ENCODE peak calls at places on chromosomes 2 and 18, in ten cellular contexts. F is IMR-90, R is GM12878, Y is suprapubic skin, P is upper lobe of left lung, I is thyroid gland, X is vagina, J is esophagus squamous epithelium, H is body of pancreas, S is tibial nerve. O is an unnamed sample. For H3K36me3, the result is how much of the 10 kb centered on the place peaks cover.

GRCh38 chr2:17470855-17471641 is 47.2 kb downstream of the RAD51AP2 start:
- DNase-seq in Y (no peak), H (no peak), X (no peak), J (no peak), I (no peak), R (peak), F (peak), P (no peak), S (no peak), O (no peak)

GRCh38 chr2:240879105-240879504 is 10.5 kb downstream of the AGXT start:
- DNase-seq in H (no peak), S (no peak), F (no peak), X (no peak), J (no peak), I (no peak), Y (peak), P (peak), R (no peak), O (no peak)

GRCh38 chr18:2589345-2590060 is 18.1 kb downstream of the NDC80 start:
- DNase-seq in X (no peak), F (no peak), I (no peak), Y (no peak), S (no peak), J (no peak), P (no peak), R (no peak), H (no peak), O (no peak)

GRCh38 chr2:34012728-34013302 is 413.7 kb upstream of the FAM98A start:
- DNase-seq in Y (no peak), H (peak), P (no peak), I (peak), X (no peak), R (no peak), S (peak), J (no peak), F (peak), O (peak)

GRCh38 chr18:58754544-58755068 is 83.3 kb downstream of the MALT1 start:
- DNase-seq in J (no peak), X (no peak), I (no peak), R (no peak), P (no peak), S (no peak), H (peak), Y (no peak), F (no peak), O (no peak)

GRCh38 chr2:43531251-43531650 is 64.6 kb downstream of the THADA start:
- DNase-seq in X (no peak), I (no peak), F (no peak), J (no peak), S (no peak), R (no peak), Y (no peak), P (no peak), H (no peak), O (no peak)

GRCh38 chr2:225766431-225766830 is 366.9 kb downstream of the NYAP2 start:
- DNase-seq in F (peak), S (no peak), P (no peak), I (no peak), Y (no peak), R (no peak), J (no peak), H (no peak), X (no peak), O (no peak)

GRCh38 chr2:134869941-134870736 is 31.7 kb downstream of the ACMSD start:
- DNase-seq in S (no peak), R (no peak), X (no peak), Y (no peak), H (no peak), F (peak), P (peak), I (no peak), J (no peak), O (no peak)

GRCh38 chr2:27237341-27237945 is 20.3 kb downstream of the CAD start:
- DNase-seq in J (no peak), X (no peak), S (no peak), H (no peak), F (no peak), I (no peak), Y (no peak), R (no peak), P (no peak), O (no peak)
- H3K36me3 ChIP-seq in J (half or more), X (under half), S (under half), H (under half), F (half or more), I (half or more), Y (half or more), R (half or more), P (half or more), O (under half)

GRCh38 chr18:12283666-12284065 is 24.4 kb upstream of the TUBB6 start:
- DNase-seq in R (no peak), X (no peak), P (no peak), S (no peak), H (no peak), F (no peak), I (no peak), J (no peak), Y (no peak), O (no peak)
- TF ChIP-seq POLR2A in R (no peak), X (no peak), P (no peak), S (no peak), H (no peak), F (no peak), I (no peak), J (no peak), Y (no peak), O (no peak)

GRCh38 chr2:222926915-222927314 is 66.1 kb downstream of the ACSL3 start:
- DNase-seq in Y (no peak), I (no peak), H (no peak), P (no peak), J (no peak), S (no peak), R (no peak), F (no peak), X (no peak), O (no peak)
- H3K4me3 ChIP-seq in Y (no peak), I (no peak), H (no peak), P (no peak), J (no peak), S (no peak), R (no peak), F (no peak), X (no peak), O (no peak)

GRCh38 chr2:113196839-113197238 is 23.1 kb downstream of the PSD4 start:
- DNase-seq in P (no peak), F (no peak), J (no peak), R (no peak), X (no peak), H (no peak), S (no peak), I (no peak), Y (no peak), O (no peak)
- H3K36me3 ChIP-seq in P (under half), F (under half), J (under half), R (half or more), X (under half), H (under half), S (under half), I (under half), Y (under half), O (under half)

DNA sequence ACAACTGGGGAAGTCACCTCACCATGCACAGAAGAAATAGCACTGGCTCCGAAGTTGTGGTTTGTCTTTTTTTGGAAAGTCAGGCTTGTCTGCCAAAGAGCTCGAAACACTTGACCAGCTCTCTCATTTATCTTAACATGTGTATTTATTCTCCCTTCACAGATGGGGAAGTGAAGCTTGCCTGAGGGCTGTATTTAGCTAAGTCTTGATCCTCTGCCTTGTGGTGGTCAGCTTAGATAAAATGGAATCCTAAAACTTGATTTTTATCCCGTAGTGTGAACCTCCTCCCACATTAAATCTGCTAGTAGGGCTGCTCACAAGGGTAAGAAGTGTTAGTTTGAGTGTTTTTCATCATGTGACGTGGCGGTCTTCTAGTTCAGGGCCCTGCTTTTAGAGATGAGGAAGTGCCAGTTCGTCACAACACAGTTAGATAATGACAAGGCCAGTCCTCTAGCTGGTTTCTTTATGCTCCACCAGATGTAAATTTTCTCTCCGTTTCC is 89.7 kb downstream of the TMEM247 start:
- DNase-seq in S (peak), R (peak), P (no peak), J (no peak), I (peak), F (peak), Y (no peak), H (peak), X (no peak), O (no peak)
- TF ChIP-seq POLR2A in S (no peak), R (peak), P (no peak), J (no peak), I (no peak), F (no peak), Y (no peak), H (no peak), X (no peak), O (no peak)

DNA sequence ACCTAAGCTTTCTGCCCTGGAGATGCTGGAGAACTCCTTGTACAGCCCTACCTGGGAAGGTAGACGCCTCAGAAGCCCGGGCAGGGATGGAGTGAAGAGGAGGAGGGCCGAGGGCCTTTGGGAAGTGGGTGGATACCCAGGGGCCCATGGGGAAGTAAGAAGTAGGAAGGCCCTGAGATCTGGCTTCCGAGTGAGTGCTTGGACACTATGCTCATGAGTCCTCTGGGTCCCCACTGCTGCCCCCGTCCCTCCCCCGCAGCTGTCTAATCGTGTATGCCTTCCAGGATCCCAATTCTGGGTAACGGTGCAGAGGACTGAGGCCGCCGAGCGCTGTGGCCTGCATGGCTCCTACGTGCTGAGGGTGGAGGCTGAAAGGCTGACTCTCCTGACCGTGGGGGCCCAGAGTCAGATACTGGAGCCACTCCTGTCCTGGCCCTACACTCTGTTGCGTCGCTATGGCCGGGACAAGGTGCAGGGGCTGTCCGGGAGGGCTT is 1.1 kb downstream of the DOK1 start:
- DNase-seq in P (peak), Y (no peak), H (peak), J (no peak), S (no peak), R (no peak), F (no peak), X (peak), I (peak), O (peak)
- H3K4me3 ChIP-seq in P (peak), Y (peak), H (no peak), J (peak), S (peak), R (peak), F (peak), X (peak), I (peak), O (no peak)

GRCh38 chr2:219438453-219438852 is 3.8 kb downstream of the SPEG start:
- DNase-seq in S (no peak), R (no peak), X (no peak), J (no peak), H (no peak), I (no peak), F (no peak), Y (no peak), P (no peak), O (no peak)

GRCh38 chr2:219437141-219437540 is 2.5 kb downstream of the SPEG start:
- DNase-seq in I (no peak), S (no peak), X (no peak), Y (no peak), F (no peak), P (peak), R (no peak), H (no peak), J (no peak), O (no peak)

GRCh38 chr2:219439518-219439917 is 4.9 kb downstream of the SPEG start:
- DNase-seq in F (no peak), J (no peak), Y (no peak), X (no peak), H (no peak), S (no peak), I (no peak), P (peak), R (no peak), O (no peak)

GRCh38 chr2:219436491-219436890 is 1.8 kb downstream of the SPEG start:
- DNase-seq in F (no peak), S (no peak), Y (no peak), R (no peak), I (no peak), X (no peak), P (peak), J (no peak), H (no peak), O (peak)

GRCh38 chr2:219437690-219438089 is 3.0 kb downstream of the SPEG start:
- DNase-seq in H (no peak), F (no peak), I (no peak), P (no peak), Y (no peak), J (no peak), S (no peak), R (no peak), X (no peak), O (peak)
- H3K36me3 ChIP-seq in H (under half), F (under half), I (under half), P (under half), Y (under half), J (under half), S (under half), R (under half), X (under half), O (under half)

GRCh38 chr2:174786066-174786725 is 21.9 kb upstream of the CHRNA1 start:
- DNase-seq in F (peak), P (no peak), I (no peak), J (no peak), S (no peak), R (no peak), X (no peak), H (no peak), Y (no peak), O (no peak)

GRCh38 chr2:174789001-174789400 is 24.7 kb upstream of the CHRNA1 start:
- DNase-seq in F (no peak), Y (no peak), X (no peak), P (no peak), I (no peak), H (no peak), J (no peak), R (no peak), S (no peak), O (no peak)

GRCh38 chr2:174787485-174788205 is 23.4 kb upstream of the CHRNA1 start:
- DNase-seq in J (no peak), X (no peak), P (no peak), I (no peak), F (peak), R (no peak), Y (no peak), H (no peak), S (no peak), O (no peak)

GRCh38 chr2:174785481-174785880 is 21.2 kb upstream of the CHRNA1 start:
- DNase-seq in J (no peak), P (no peak), X (no peak), Y (no peak), H (no peak), R (no peak), I (no peak), S (no peak), F (peak), O (no peak)

GRCh38 chr2:174788291-174788929 is 24.1 kb upstream of the CHRNA1 start:
- DNase-seq in Y (no peak), H (no peak), R (no peak), S (no peak), X (no peak), J (no peak), F (peak), I (no peak), P (no peak), O (no peak)
- TF ChIP-seq POLR2A in Y (no peak), H (no peak), R (no peak), S (no peak), X (no peak), J (no peak), F (no peak), I (no peak), P (no peak), O (no peak)